ENCODE peak calls at places on chromosomes 7 and 10, in four cellular contexts. E, Q, V and G are unnamed samples. For H3K4me1, the result is how much of the 10 kb centered on the place peaks cover.

GRCh38 chr7:41537024-41537423 is 165.9 kb downstream of the INHBA start:
- DNase-seq in E (no peak), Q (no peak), V (no peak), G (no peak)

GRCh38 chr7:7979556-7979955 is 11.0 kb downstream of the GLCCI1 start:
- DNase-seq in E (no peak), Q (no peak), V (no peak), G (no peak)

GRCh38 chr7:30649717-30650116 is 32.5 kb downstream of the CRHR2 start:
- DNase-seq in E (no peak), Q (no peak), V (no peak), G (no peak)

GRCh38 chr7:102068846-102069245 is 217.8 kb upstream of the SH2B2 start:
- DNase-seq in E (no peak), Q (peak), V (no peak), G (no peak)

GRCh38 chr7:27091125-27091524 is 4.7 kb downstream of the HOXA1 start:
- DNase-seq in E (no peak), Q (no peak), V (no peak), G (no peak)

GRCh38 chr7:134018321-134018720 is 108.8 kb upstream of the LRGUK start:
- DNase-seq in E (no peak), Q (no peak), V (no peak), G (no peak)

GRCh38 chr7:29852457-29852856 is 46.1 kb downstream of the WIPF3 start:
- DNase-seq in E (no peak), Q (no peak), V (no peak), G (no peak)

GRCh38 chr10:127977368-127978009 is 70.6 kb downstream of the PTPRE start:
- DNase-seq in E (peak), Q (no peak), V (peak), G (no peak)

GRCh38 chr10:60312818-60313588 is 76.7 kb downstream of the ANK3 start:
- DNase-seq in E (no peak), Q (no peak), V (no peak), G (no peak)

GRCh38 chr10:125795111-125795510 is 19.5 kb upstream of the MMP21 start:
- DNase-seq in E (no peak), Q (no peak), V (no peak), G (no peak)

GRCh38 chr10:90856261-90856660 is 1.6 kb downstream of the HTR7 start:
- DNase-seq in E (no peak), Q (no peak), V (no peak), G (no peak)

GRCh38 chr7:94325121-94325475 is 69.6 kb upstream of the COL1A2 start:
- DNase-seq in E (no peak), Q (no peak), V (no peak), G (no peak)

GRCh38 chr10:72315611-72316385 is 38.9 kb downstream of the DNAJB12 start:
- DNase-seq in E (peak), Q (peak), V (no peak), G (no peak)

GRCh38 chr7:20798081-20798693 is 11.5 kb upstream of the SP8 start:
- DNase-seq in E (no peak), Q (no peak), V (no peak), G (no peak)

GRCh38 chr10:120505866-120506265 is 48.8 kb downstream of the PLPP4 start:
- DNase-seq in E (no peak), Q (no peak), V (no peak), G (no peak)

GRCh38 chr7:6248581-6248980 is 23.8 kb downstream of the CYTH3 start:
- DNase-seq in E (no peak), Q (no peak), V (no peak), G (no peak)

GRCh38 chr10:13633689-13634088 is 46.9 kb downstream of the PRPF18 start:
- DNase-seq in E (no peak), Q (no peak), V (peak), G (no peak)

GRCh38 chr10:127974911-127975310 is 68.0 kb downstream of the PTPRE start:
- DNase-seq in E (no peak), Q (no peak), V (no peak), G (no peak)

GRCh38 chr10:96998329-96998888 is 166.3 kb downstream of the LCOR start:
- DNase-seq in E (peak), Q (no peak), V (no peak), G (no peak)

GRCh38 chr7:157436076-157436475 is 99.3 kb downstream of the DNAJB6 start:
- DNase-seq in E (no peak), Q (peak), V (no peak), G (no peak)

GRCh38 chr10:124500767-124501166 is 39.1 kb downstream of the LHPP start:
- DNase-seq in E (no peak), Q (no peak), V (no peak), G (no peak)

GRCh38 chr7:26399309-26399610 is 107.6 kb downstream of the SNX10 start:
- DNase-seq in E (peak), Q (peak), V (no peak), G (no peak)

GRCh38 chr10:90923111-90923731 is 2.3 kb upstream of the ANKRD1 start:
- DNase-seq in E (no peak), Q (no peak), V (no peak), G (no peak)

GRCh38 chr7:139808401-139808800 is 20.7 kb upstream of the TBXAS1 start:
- DNase-seq in E (no peak), Q (no peak), V (no peak), G (no peak)

GRCh38 chr10:13382759-13383753 is 35.0 kb upstream of the SEPHS1 start:
- DNase-seq in E (no peak), Q (peak), V (no peak), G (no peak)

GRCh38 chr7:151900591-151901312 is 23.8 kb upstream of the PRKAG2 start:
- DNase-seq in E (no peak), Q (no peak), V (no peak), G (no peak)

GRCh38 chr7:74174606-74175082 is 488 bp downstream of the EIF4H start:
- DNase-seq in E (peak), Q (no peak), V (no peak), G (no peak)

GRCh38 chr7:142303650-142304049 is 45.8 kb upstream of the PRSS58 start:
- DNase-seq in E (no peak), Q (no peak), V (no peak), G (no peak)

GRCh38 chr10:6204063-6204340 is 1.3 kb downstream of the PFKFB3 start:
- DNase-seq in E (peak), Q (no peak), V (no peak), G (no peak)

GRCh38 chr7:20237464-20238267 is 20.5 kb upstream of the MACC1 start:
- DNase-seq in E (no peak), Q (no peak), V (no peak), G (no peak)

GRCh38 chr7:30068117-30068516 is 39.9 kb downstream of the PLEKHA8 start:
- DNase-seq in E (no peak), Q (no peak), V (no peak), G (no peak)

GRCh38 chr10:26441491-26442214 is 3.5 kb downstream of the APBB1IP start:
- DNase-seq in E (no peak), Q (no peak), V (no peak), G (no peak)

GRCh38 chr7:117051808-117052207 is 98.5 kb downstream of the ST7 start:
- DNase-seq in E (no peak), Q (no peak), V (no peak), G (no peak)

GRCh38 chr10:91901784-91902677 is 7.3 kb downstream of the FGFBP3 start:
- DNase-seq in E (no peak), Q (no peak), V (no peak), G (no peak)

GRCh38 chr10:89327803-89328441 is at the start of gene IFIT3:
- DNase-seq in E (peak), Q (no peak), V (peak), G (no peak)

GRCh38 chr10:117960345-117960744 is 86.4 kb downstream of the RAB11FIP2 start:
- DNase-seq in E (no peak), Q (no peak), V (no peak), G (no peak)

GRCh38 chr7:43572516-43573049 is 10.3 kb upstream of the STK17A start:
- DNase-seq in E (no peak), Q (no peak), V (no peak), G (no peak)

GRCh38 chr10:91590142-91590903 is 42.5 kb downstream of the PPP1R3C start:
- DNase-seq in E (peak), Q (no peak), V (peak), G (no peak)

GRCh38 chr7:64559206-64559605 is 3.7 kb downstream of the ZNF680 start:
- DNase-seq in E (no peak), Q (no peak), V (no peak), G (no peak)
- H3K4me1 ChIP-seq in E (under half), Q (under half), V (half or more), G (under half)

GRCh38 chr7:1026721-1027151 is 17.6 kb upstream of the GPR146 start:
- DNase-seq in E (no peak), Q (no peak), V (no peak), G (no peak)

GRCh38 chr7:1029637-1030443 is 14.5 kb upstream of the GPR146 start:
- DNase-seq in E (no peak), Q (no peak), V (no peak), G (no peak)

GRCh38 chr7:1027285-1028043 is 16.9 kb upstream of the GPR146 start:
- DNase-seq in E (peak), Q (no peak), V (no peak), G (no peak)

GRCh38 chr7:1028775-1029636 is 15.3 kb upstream of the GPR146 start:
- DNase-seq in E (peak), Q (peak), V (peak), G (peak)

DNA sequence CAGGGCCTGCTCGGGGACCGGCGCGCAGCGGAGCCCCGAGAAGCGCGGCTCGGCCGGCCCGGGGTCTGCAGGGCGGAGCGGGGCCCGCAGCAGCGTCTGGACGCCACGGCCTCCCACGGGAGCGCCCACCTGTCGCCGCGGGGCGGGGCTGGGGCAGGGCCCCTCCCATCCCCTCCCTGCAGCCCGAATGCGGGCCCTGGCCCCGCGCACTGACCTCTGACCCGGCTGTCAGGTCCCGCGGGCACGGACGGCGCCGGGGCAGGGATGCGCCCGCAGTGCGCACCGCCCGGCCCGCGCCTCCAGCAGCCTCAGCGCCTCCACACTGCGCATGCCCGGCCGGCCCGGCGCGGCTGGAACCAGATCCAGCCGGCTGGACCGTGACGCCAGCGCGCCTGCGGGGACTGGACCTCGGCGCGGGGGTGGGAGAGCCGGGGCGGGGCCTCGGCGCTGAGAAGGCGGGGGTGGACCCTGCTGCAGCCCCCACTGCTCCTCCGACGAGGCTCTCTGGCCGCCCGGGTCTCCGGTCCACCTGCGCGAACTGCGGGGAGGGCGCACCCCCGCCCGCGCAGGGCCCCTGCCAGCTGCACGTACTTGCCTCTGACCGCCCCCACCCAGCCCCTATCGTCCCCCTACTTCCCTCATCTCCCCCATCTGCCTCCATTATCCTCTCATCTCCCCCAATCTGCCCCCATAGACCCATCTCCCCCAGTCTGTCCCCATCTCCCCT is 16.1 kb upstream of the GPR146 start:
- DNase-seq in E (peak), Q (peak), V (peak), G (no peak)
- TF ChIP-seq POLR2A in E (peak), Q (no peak), V (peak), G (peak)

DNA sequence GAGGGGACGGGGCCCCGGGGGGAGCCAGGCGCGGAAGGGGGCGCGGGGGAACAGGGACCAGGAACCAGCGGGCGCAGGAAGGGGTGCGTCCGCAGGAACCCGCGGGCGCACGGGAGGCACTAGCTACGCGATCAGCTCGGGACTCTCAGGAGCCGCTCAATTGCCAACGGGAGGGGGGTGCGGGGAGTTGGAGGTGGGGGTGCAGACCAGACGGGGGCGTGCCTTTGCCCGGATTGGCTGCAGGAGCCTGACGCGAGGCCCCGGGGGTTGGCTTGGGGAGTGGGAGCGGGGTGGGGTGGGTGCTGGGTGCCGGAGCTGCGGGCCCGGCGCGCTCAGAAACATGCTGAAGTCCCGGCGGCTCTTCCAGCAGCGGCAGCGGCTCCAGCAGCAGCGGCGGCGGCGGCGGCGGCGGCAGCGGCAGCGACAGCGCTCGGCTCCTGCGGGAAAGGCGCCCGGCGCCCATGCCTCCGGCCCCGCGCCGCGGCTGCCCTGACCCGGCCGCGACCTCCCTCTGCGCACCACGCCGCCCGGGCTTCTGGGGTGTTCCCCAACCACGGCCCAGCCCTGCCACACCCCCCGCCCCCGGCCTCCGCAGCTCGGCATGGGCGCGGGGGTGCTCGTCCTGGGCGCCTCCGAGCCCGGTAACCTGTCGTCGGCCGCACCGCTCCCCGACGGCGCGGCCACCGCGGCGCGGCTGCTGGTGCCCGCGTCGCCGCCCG is at the start of gene ADRB1:
- DNase-seq in E (no peak), Q (no peak), V (peak), G (peak)
- H3K4me1 ChIP-seq in E (under half), Q (under half), V (under half), G (under half)

GRCh38 chr10:103671561-103671960 is 178.1 kb downstream of the NEURL1 start:
- DNase-seq in E (no peak), Q (no peak), V (no peak), G (no peak)

GRCh38 chr10:103671126-103671525 is 177.6 kb downstream of the NEURL1 start:
- DNase-seq in E (no peak), Q (no peak), V (no peak), G (no peak)

GRCh38 chr10:103669944-103670343 is 176.4 kb downstream of the NEURL1 start:
- DNase-seq in E (no peak), Q (no peak), V (no peak), G (no peak)

GRCh38 chr10:103673616-103674015 is 180.1 kb downstream of the NEURL1 start:
- DNase-seq in E (no peak), Q (no peak), V (no peak), G (no peak)

DNA sequence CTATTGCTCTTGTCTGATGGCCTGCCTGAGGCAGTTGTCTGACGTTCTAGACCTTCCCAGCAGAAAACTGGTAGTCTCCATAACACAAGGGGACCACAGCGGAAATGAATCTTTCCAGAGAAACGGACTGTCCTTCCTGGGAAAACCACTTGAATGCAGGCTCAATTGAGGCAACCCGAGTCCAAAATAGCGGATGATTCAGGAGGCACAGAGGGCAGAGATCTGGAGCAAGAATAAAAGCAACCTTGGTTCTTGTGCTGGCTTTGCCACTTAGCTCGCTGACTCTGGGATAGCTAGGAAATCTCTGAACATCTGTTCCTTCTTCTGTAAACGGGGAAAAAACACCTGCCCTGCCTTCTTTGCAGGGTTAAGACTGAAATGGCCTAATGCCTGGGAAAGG is 178.8 kb downstream of the NEURL1 start:
- DNase-seq in E (no peak), Q (no peak), V (no peak), G (no peak)
- TF ChIP-seq POLR2A in E (no peak), Q (no peak), V (no peak), G (no peak)

DNA sequence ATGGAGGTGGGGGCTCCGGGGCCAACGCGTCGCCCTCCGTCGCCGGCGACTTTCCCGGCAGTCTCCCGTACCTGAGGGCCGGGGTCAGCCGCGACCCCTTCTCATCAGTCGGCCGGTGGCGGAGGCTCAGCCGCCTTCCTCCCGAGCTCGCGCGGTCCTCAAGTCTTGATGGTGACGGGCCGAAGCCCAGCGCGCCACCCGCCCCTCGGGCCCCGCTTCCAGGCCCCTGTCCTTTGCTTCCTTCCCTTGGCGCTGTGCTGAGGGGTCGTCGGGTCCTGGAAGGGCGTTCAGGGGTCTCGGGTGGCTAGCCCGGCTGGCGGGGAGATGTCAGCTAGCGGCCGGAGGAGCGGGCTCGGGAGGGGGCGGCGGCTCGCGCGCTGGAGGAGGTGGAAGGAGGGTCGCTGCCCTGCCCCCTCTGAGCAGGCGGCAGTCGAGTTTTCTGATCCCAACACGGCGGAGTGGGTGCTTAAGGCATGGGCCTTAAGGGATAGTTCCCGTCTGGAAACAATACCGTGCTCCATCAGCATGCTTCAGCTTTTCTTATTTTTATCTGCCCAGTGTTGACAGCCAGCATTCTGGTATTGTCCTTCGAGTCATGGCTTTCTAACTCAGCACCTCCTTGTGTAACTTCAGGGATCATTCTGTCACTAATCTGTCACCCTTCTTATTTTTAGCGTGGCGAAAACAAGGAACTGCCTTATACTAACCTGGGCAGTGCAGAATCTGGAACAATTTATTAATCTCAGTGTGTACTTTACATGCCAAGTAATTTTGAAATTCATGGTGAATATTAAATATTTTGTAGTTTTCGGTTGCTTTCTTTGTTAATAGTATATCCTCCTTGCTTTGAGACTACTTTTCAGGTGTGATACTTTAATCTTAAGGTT is 748 bp downstream of the PHTF2 start:
- DNase-seq in E (peak), Q (peak), V (no peak), G (no peak)
- H3K4me1 ChIP-seq in E (under half), Q (under half), V (under half), G (under half)

GRCh38 chr7:155300641-155301452 is 3.2 kb downstream of the INSIG1 start:
- DNase-seq in E (no peak), Q (no peak), V (no peak), G (no peak)
- TF ChIP-seq POLR2A in E (no peak), Q (no peak), V (no peak), G (no peak)